ENCODE peak calls at places on chromosomes 7 and 10, in seven cellular contexts. One of them, this sample, is unnamed.
A peak's percentile ranks its signal among the peaks of the same experiment; 100 is the strongest.

GRCh38 chr7:139709460-139709859 is 68.3 kb downstream of the HIPK2 start:
- DNase-seq in effector memory CD4-positive, alpha-beta T cell: no peak
- DNase-seq in lung: no peak
- DNase-seq in neural progenitor cell: no peak
- DNase-seq in mesendoderm: no peak
- DNase-seq in tibial artery: peak; percentile 70
- DNase-seq in testis: peak; percentile 36
- DNase-seq in this sample: no peak

GRCh38 chr10:114708717-114709352 is 50.8 kb upstream of the ABLIM1 start:
- DNase-seq in lung: no peak
- DNase-seq in tibial artery: no peak
- DNase-seq in testis: no peak
- DNase-seq in effector memory CD4-positive, alpha-beta T cell: no peak
- DNase-seq in neural progenitor cell: no peak
- DNase-seq in mesendoderm: peak; percentile 81
- DNase-seq in this sample: no peak

GRCh38 chr7:123096434-123096833 is 100.9 kb upstream of the TAS2R16 start:
- DNase-seq in lung: no peak
- DNase-seq in neural progenitor cell: no peak
- DNase-seq in tibial artery: no peak
- DNase-seq in testis: no peak
- DNase-seq in mesendoderm: no peak
- DNase-seq in effector memory CD4-positive, alpha-beta T cell: no peak
- DNase-seq in this sample: no peak

GRCh38 chr10:66680886-66681285 is 244.9 kb upstream of the LRRTM3 start:
- DNase-seq in tibial artery: no peak
- DNase-seq in testis: no peak
- DNase-seq in mesendoderm: no peak
- DNase-seq in effector memory CD4-positive, alpha-beta T cell: no peak
- DNase-seq in neural progenitor cell: no peak
- DNase-seq in lung: no peak
- DNase-seq in this sample: no peak

GRCh38 chr10:118595598-118596425 is at the start of gene PRLHR:
- DNase-seq in lung: no peak
- DNase-seq in testis: peak; percentile 34
- DNase-seq in mesendoderm: peak; percentile 86
- DNase-seq in neural progenitor cell: peak; percentile 94
- DNase-seq in tibial artery: no peak
- DNase-seq in effector memory CD4-positive, alpha-beta T cell: no peak
- DNase-seq in this sample: peak; percentile 61

GRCh38 chr7:42014625-42015412 is 222.2 kb downstream of the GLI3 start:
- DNase-seq in mesendoderm: peak; percentile 83
- DNase-seq in neural progenitor cell: peak; percentile 63
- DNase-seq in lung: no peak
- DNase-seq in effector memory CD4-positive, alpha-beta T cell: no peak
- DNase-seq in tibial artery: no peak
- DNase-seq in testis: peak; percentile 82
- DNase-seq in this sample: peak; percentile 61

GRCh38 chr7:84640637-84641036 is 446.0 kb upstream of the SEMA3A start:
- DNase-seq in tibial artery: no peak
- DNase-seq in testis: no peak
- DNase-seq in effector memory CD4-positive, alpha-beta T cell: no peak
- DNase-seq in lung: no peak
- DNase-seq in mesendoderm: no peak
- DNase-seq in neural progenitor cell: peak; percentile 48
- DNase-seq in this sample: no peak

GRCh38 chr10:98172495-98172894 is 38.0 kb downstream of the R3HCC1L start:
- DNase-seq in mesendoderm: no peak
- DNase-seq in lung: no peak
- DNase-seq in neural progenitor cell: no peak
- DNase-seq in tibial artery: no peak
- DNase-seq in effector memory CD4-positive, alpha-beta T cell: no peak
- DNase-seq in testis: no peak
- DNase-seq in this sample: no peak

GRCh38 chr10:132468201-132468600 is 69.4 kb upstream of the INPP5A start:
- DNase-seq in effector memory CD4-positive, alpha-beta T cell: no peak
- DNase-seq in tibial artery: no peak
- DNase-seq in mesendoderm: no peak
- DNase-seq in testis: no peak
- DNase-seq in neural progenitor cell: no peak
- DNase-seq in lung: no peak
- DNase-seq in this sample: no peak
- H3K27ac ChIP-seq in effector memory CD4-positive, alpha-beta T cell: no peak overlapping the region
- H3K27ac ChIP-seq in tibial artery: peak overlapping the region; percentile 97
- H3K27ac ChIP-seq in mesendoderm: no peak overlapping the region
- H3K27ac ChIP-seq in testis: peak overlapping the region; percentile 94
- H3K27ac ChIP-seq in neural progenitor cell: no peak overlapping the region
- H3K27ac ChIP-seq in lung: no peak overlapping the region
- H3K27ac ChIP-seq in this sample: peak overlapping the region; percentile 58

GRCh38 chr10:12443026-12443425 is 93.7 kb downstream of the CAMK1D start:
- DNase-seq in lung: no peak
- DNase-seq in effector memory CD4-positive, alpha-beta T cell: no peak
- DNase-seq in mesendoderm: no peak
- DNase-seq in testis: no peak
- DNase-seq in neural progenitor cell: no peak
- DNase-seq in tibial artery: no peak
- DNase-seq in this sample: no peak

GRCh38 chr10:12448729-12449391 is 99.5 kb downstream of the CAMK1D start:
- DNase-seq in tibial artery: peak; percentile 40
- DNase-seq in neural progenitor cell: no peak
- DNase-seq in testis: peak; percentile 47
- DNase-seq in mesendoderm: no peak
- DNase-seq in effector memory CD4-positive, alpha-beta T cell: peak; percentile 72
- DNase-seq in lung: peak; percentile 46
- DNase-seq in this sample: no peak

GRCh38 chr10:12448340-12448728 is 99.0 kb downstream of the CAMK1D start:
- DNase-seq in effector memory CD4-positive, alpha-beta T cell: no peak
- DNase-seq in lung: no peak
- DNase-seq in neural progenitor cell: no peak
- DNase-seq in testis: no peak
- DNase-seq in tibial artery: no peak
- DNase-seq in mesendoderm: no peak
- DNase-seq in this sample: no peak

GRCh38 chr10:12445701-12446334 is 96.5 kb downstream of the CAMK1D start:
- DNase-seq in tibial artery: peak; percentile 41
- DNase-seq in effector memory CD4-positive, alpha-beta T cell: no peak
- DNase-seq in testis: peak; percentile 55
- DNase-seq in mesendoderm: no peak
- DNase-seq in neural progenitor cell: no peak
- DNase-seq in lung: no peak
- DNase-seq in this sample: no peak

GRCh38 chr10:12444981-12445700 is 95.8 kb downstream of the CAMK1D start:
- DNase-seq in mesendoderm: peak; percentile 79
- DNase-seq in effector memory CD4-positive, alpha-beta T cell: no peak
- DNase-seq in neural progenitor cell: no peak
- DNase-seq in lung: no peak
- DNase-seq in tibial artery: no peak
- DNase-seq in testis: no peak
- DNase-seq in this sample: no peak
- H3K27ac ChIP-seq in mesendoderm: peak overlapping the region; percentile 31
- H3K27ac ChIP-seq in effector memory CD4-positive, alpha-beta T cell: no peak overlapping the region
- H3K27ac ChIP-seq in neural progenitor cell: no peak overlapping the region
- H3K27ac ChIP-seq in lung: no peak overlapping the region
- H3K27ac ChIP-seq in tibial artery: peak overlapping the region; percentile 43
- H3K27ac ChIP-seq in testis: peak overlapping the region; percentile 71
- H3K27ac ChIP-seq in this sample: no peak overlapping the region

DNA sequence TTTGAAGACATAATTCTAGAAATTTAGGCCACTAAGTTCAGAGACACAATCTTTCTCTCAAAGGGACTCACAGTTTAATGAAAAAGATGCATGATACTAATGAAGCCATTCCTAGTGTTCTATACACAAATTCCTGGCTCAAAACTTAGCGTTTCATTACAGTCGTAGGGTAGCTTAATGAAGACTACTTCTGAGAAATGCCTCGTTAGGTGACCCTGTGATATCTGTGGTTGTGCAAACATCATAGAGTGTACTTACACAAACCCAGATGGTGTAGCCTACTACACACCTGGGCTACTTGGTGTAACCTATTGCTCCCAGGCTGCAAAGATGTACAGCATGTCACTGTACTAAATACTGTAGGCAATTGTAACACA is 488 bp upstream of the CHCHD3 start:
- DNase-seq in effector memory CD4-positive, alpha-beta T cell: no peak
- DNase-seq in tibial artery: no peak
- DNase-seq in neural progenitor cell: no peak
- DNase-seq in lung: no peak
- DNase-seq in testis: no peak
- DNase-seq in mesendoderm: no peak
- DNase-seq in this sample: no peak
- H3K27ac ChIP-seq in effector memory CD4-positive, alpha-beta T cell: no peak overlapping the region
- H3K27ac ChIP-seq in tibial artery: peak overlapping the region; percentile 85
- H3K27ac ChIP-seq in neural progenitor cell: no peak overlapping the region
- H3K27ac ChIP-seq in lung: no peak overlapping the region
- H3K27ac ChIP-seq in testis: no peak overlapping the region
- H3K27ac ChIP-seq in mesendoderm: no peak overlapping the region
- H3K27ac ChIP-seq in this sample: no peak overlapping the region

GRCh38 chr10:74012480-74012879 is 14.6 kb downstream of the VCL start:
- DNase-seq in tibial artery: no peak
- DNase-seq in testis: no peak
- DNase-seq in effector memory CD4-positive, alpha-beta T cell: no peak
- DNase-seq in lung: no peak
- DNase-seq in neural progenitor cell: no peak
- DNase-seq in mesendoderm: no peak
- DNase-seq in this sample: no peak
- H3K27ac ChIP-seq in tibial artery: peak overlapping the region; percentile 60
- H3K27ac ChIP-seq in testis: no peak overlapping the region
- H3K27ac ChIP-seq in effector memory CD4-positive, alpha-beta T cell: no peak overlapping the region
- H3K27ac ChIP-seq in lung: peak overlapping the region; percentile 45
- H3K27ac ChIP-seq in neural progenitor cell: no peak overlapping the region
- H3K27ac ChIP-seq in mesendoderm: no peak overlapping the region
- H3K27ac ChIP-seq in this sample: no peak overlapping the region

GRCh38 chr10:76397210-76397881 is 965.9 kb downstream of the LRMDA start:
- DNase-seq in effector memory CD4-positive, alpha-beta T cell: no peak
- DNase-seq in tibial artery: peak; percentile 82
- DNase-seq in testis: peak; percentile 49
- DNase-seq in lung: no peak
- DNase-seq in mesendoderm: peak; percentile 5
- DNase-seq in neural progenitor cell: no peak
- DNase-seq in this sample: peak; percentile 19
- H3K27ac ChIP-seq in effector memory CD4-positive, alpha-beta T cell: no peak overlapping the region
- H3K27ac ChIP-seq in tibial artery: peak overlapping the region; percentile 88
- H3K27ac ChIP-seq in testis: peak overlapping the region; percentile 61
- H3K27ac ChIP-seq in lung: no peak overlapping the region
- H3K27ac ChIP-seq in mesendoderm: no peak overlapping the region
- H3K27ac ChIP-seq in neural progenitor cell: no peak overlapping the region
- H3K27ac ChIP-seq in this sample: no peak overlapping the region

GRCh38 chr10:86969421-86970041 is 1.2 kb downstream of the ADIRF start:
- DNase-seq in lung: no peak
- DNase-seq in mesendoderm: no peak
- DNase-seq in neural progenitor cell: no peak
- DNase-seq in tibial artery: no peak
- DNase-seq in effector memory CD4-positive, alpha-beta T cell: no peak
- DNase-seq in testis: no peak
- DNase-seq in this sample: no peak
- H3K27ac ChIP-seq in lung: peak overlapping the region; percentile 98
- H3K27ac ChIP-seq in mesendoderm: no peak overlapping the region
- H3K27ac ChIP-seq in neural progenitor cell: no peak overlapping the region
- H3K27ac ChIP-seq in tibial artery: peak overlapping the region; percentile 100
- H3K27ac ChIP-seq in effector memory CD4-positive, alpha-beta T cell: no peak overlapping the region
- H3K27ac ChIP-seq in testis: peak overlapping the region; percentile 98
- H3K27ac ChIP-seq in this sample: peak overlapping the region; percentile 99

DNA sequence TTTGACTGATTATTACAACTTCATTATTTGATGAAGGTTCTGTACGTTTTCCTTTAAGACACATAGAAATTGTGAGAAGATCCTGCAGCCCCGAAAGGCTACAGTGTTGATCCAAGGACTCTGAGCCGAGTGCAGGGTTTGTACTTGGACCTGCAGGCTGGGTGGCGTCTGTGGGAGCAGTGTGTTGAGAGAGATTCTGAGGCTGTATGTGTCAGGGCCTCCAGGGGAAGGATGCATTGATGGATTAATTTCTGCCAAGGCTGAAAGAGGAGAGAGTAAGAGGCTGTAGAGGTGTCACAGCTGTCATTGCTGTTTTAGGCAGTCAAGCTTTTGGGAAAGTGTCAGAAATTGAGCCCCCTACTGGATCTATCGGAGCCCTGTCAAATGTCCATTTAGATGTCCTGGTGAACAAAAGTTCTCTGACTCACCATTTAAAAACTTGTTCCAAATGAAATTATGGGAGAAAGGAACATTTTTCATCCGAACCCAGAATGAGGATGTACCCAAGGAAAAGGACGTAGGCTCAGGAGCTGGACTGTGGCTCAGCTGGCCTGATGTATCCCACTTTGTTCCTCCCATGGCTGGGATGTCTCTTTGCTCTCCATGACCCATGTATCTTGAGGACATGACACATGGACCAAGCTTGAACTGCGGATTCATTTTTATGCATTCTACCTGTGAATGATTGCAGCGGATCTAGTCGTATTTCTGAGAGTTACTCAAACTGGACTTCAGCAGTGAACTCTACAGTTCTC is 102.2 kb downstream of the TCF7L2 start:
- DNase-seq in effector memory CD4-positive, alpha-beta T cell: no peak
- DNase-seq in neural progenitor cell: no peak
- DNase-seq in mesendoderm: peak; percentile 71
- DNase-seq in tibial artery: no peak
- DNase-seq in lung: no peak
- DNase-seq in testis: no peak
- DNase-seq in this sample: no peak
- H3K27ac ChIP-seq in effector memory CD4-positive, alpha-beta T cell: no peak overlapping the region
- H3K27ac ChIP-seq in neural progenitor cell: no peak overlapping the region
- H3K27ac ChIP-seq in mesendoderm: no peak overlapping the region
- H3K27ac ChIP-seq in tibial artery: peak overlapping the region; percentile 86
- H3K27ac ChIP-seq in lung: no peak overlapping the region
- H3K27ac ChIP-seq in testis: no peak overlapping the region
- H3K27ac ChIP-seq in this sample: no peak overlapping the region

This sample was measured in body of pancreas.